ENCODE peak calls at places on chromosome 19, in seven cellular contexts. One of them, this sample, is unnamed.

GRCh38 chr19:6103217-6103644 is 7.1 kb downstream of the RFX2 start:
- DNase-seq in WERI-Rb-1: no peak
- DNase-seq in AG09319: peak; percentile 90
- DNase-seq in thoracic aorta: peak; percentile 84
- DNase-seq in epithelial cell of esophagus: peak; percentile 100
- DNase-seq in ascending aorta: peak; percentile 98
- DNase-seq in RWPE1: peak; percentile 90
- DNase-seq in this sample: no peak

GRCh38 chr19:58519355-58520256 is at the start of gene ZBTB45:
- DNase-seq in WERI-Rb-1: peak; percentile 94
- DNase-seq in AG09319: peak; percentile 89
- DNase-seq in thoracic aorta: peak; percentile 63
- DNase-seq in epithelial cell of esophagus: peak; percentile 97
- DNase-seq in RWPE1: peak; percentile 88
- DNase-seq in ascending aorta: peak; percentile 96
- DNase-seq in this sample: peak; percentile 95

GRCh38 chr19:19274146-19274545 is 1.0 kb upstream of the TM6SF2 start:
- DNase-seq in ascending aorta: no peak
- DNase-seq in AG09319: no peak
- DNase-seq in epithelial cell of esophagus: no peak
- DNase-seq in thoracic aorta: no peak
- DNase-seq in RWPE1: no peak
- DNase-seq in WERI-Rb-1: no peak
- DNase-seq in this sample: no peak

GRCh38 chr19:51903192-51903591 is 1.6 kb downstream of the ZNF649 start:
- DNase-seq in thoracic aorta: no peak
- DNase-seq in AG09319: no peak
- DNase-seq in ascending aorta: no peak
- DNase-seq in WERI-Rb-1: no peak
- DNase-seq in epithelial cell of esophagus: no peak
- DNase-seq in RWPE1: no peak
- DNase-seq in this sample: no peak

GRCh38 chr19:17296976-17297375 is 6.2 kb downstream of the ABHD8 start:
- DNase-seq in WERI-Rb-1: no peak
- DNase-seq in AG09319: no peak
- DNase-seq in epithelial cell of esophagus: peak; percentile 87
- DNase-seq in ascending aorta: no peak
- DNase-seq in thoracic aorta: no peak
- DNase-seq in RWPE1: no peak
- DNase-seq in this sample: no peak

GRCh38 chr19:28426902-28427232 is 786.1 kb downstream of the UQCRFS1 start:
- DNase-seq in AG09319: no peak
- DNase-seq in WERI-Rb-1: no peak
- DNase-seq in epithelial cell of esophagus: no peak
- DNase-seq in RWPE1: peak; percentile 28
- DNase-seq in thoracic aorta: no peak
- DNase-seq in ascending aorta: no peak
- DNase-seq in this sample: no peak

GRCh38 chr19:43664008-43664407 is 6.0 kb downstream of the PLAUR start:
- DNase-seq in WERI-Rb-1: no peak
- DNase-seq in AG09319: no peak
- DNase-seq in epithelial cell of esophagus: no peak
- DNase-seq in thoracic aorta: no peak
- DNase-seq in RWPE1: no peak
- DNase-seq in ascending aorta: no peak
- DNase-seq in this sample: no peak

GRCh38 chr19:1061987-1062386 is 5.0 kb upstream of the ARHGAP45 start:
- DNase-seq in RWPE1: no peak
- DNase-seq in epithelial cell of esophagus: no peak
- DNase-seq in WERI-Rb-1: no peak
- DNase-seq in ascending aorta: no peak
- DNase-seq in AG09319: no peak
- DNase-seq in thoracic aorta: no peak
- DNase-seq in this sample: no peak

GRCh38 chr19:18756896-18757295 is 34.2 kb downstream of the COMP start:
- DNase-seq in epithelial cell of esophagus: peak; percentile 93
- DNase-seq in RWPE1: peak; percentile 78
- DNase-seq in ascending aorta: no peak
- DNase-seq in WERI-Rb-1: no peak
- DNase-seq in thoracic aorta: no peak
- DNase-seq in AG09319: no peak
- DNase-seq in this sample: peak; percentile 15

GRCh38 chr19:46218160-46218559 is 11.4 kb upstream of the IGFL1 start:
- DNase-seq in thoracic aorta: no peak
- DNase-seq in epithelial cell of esophagus: peak; percentile 72
- DNase-seq in WERI-Rb-1: no peak
- DNase-seq in AG09319: no peak
- DNase-seq in RWPE1: no peak
- DNase-seq in ascending aorta: no peak
- DNase-seq in this sample: no peak

GRCh38 chr19:5585461-5586299 is 17.9 kb upstream of the TINCR start:
- DNase-seq in WERI-Rb-1: peak; percentile 51
- DNase-seq in AG09319: no peak
- DNase-seq in RWPE1: no peak
- DNase-seq in ascending aorta: no peak
- DNase-seq in epithelial cell of esophagus: peak; percentile 55
- DNase-seq in thoracic aorta: no peak
- DNase-seq in this sample: no peak

GRCh38 chr19:50300814-50301606 is 28.2 kb downstream of the KCNC3 start:
- DNase-seq in RWPE1: peak; percentile 79
- DNase-seq in epithelial cell of esophagus: peak; percentile 58
- DNase-seq in thoracic aorta: no peak
- DNase-seq in WERI-Rb-1: no peak
- DNase-seq in ascending aorta: no peak
- DNase-seq in AG09319: no peak
- DNase-seq in this sample: no peak

GRCh38 chr19:7605490-7606222 is 10.0 kb downstream of the CAMSAP3 start:
- DNase-seq in epithelial cell of esophagus: peak; percentile 34
- DNase-seq in AG09319: no peak
- DNase-seq in WERI-Rb-1: peak; percentile 60
- DNase-seq in ascending aorta: no peak
- DNase-seq in RWPE1: no peak
- DNase-seq in thoracic aorta: no peak
- DNase-seq in this sample: no peak

GRCh38 chr19:50427997-50428425 is 4.7 kb upstream of the MYBPC2 start:
- DNase-seq in epithelial cell of esophagus: peak; percentile 69
- DNase-seq in AG09319: peak; percentile 25
- DNase-seq in ascending aorta: peak; percentile 88
- DNase-seq in RWPE1: peak; percentile 17
- DNase-seq in WERI-Rb-1: no peak
- DNase-seq in thoracic aorta: no peak
- DNase-seq in this sample: no peak

GRCh38 chr19:45103200-45103624 is 10.2 kb downstream of the PPP1R37 start:
- DNase-seq in epithelial cell of esophagus: no peak
- DNase-seq in RWPE1: no peak
- DNase-seq in thoracic aorta: no peak
- DNase-seq in ascending aorta: no peak
- DNase-seq in WERI-Rb-1: no peak
- DNase-seq in AG09319: no peak
- DNase-seq in this sample: no peak

GRCh38 chr19:611506-611869 is 21.8 kb downstream of the HCN2 start:
- DNase-seq in WERI-Rb-1: peak; percentile 38
- DNase-seq in epithelial cell of esophagus: peak; percentile 79
- DNase-seq in thoracic aorta: no peak
- DNase-seq in AG09319: no peak
- DNase-seq in ascending aorta: no peak
- DNase-seq in RWPE1: peak; percentile 76
- DNase-seq in this sample: no peak

GRCh38 chr19:1837625-1838105 is 10.6 kb downstream of the REXO1 start:
- DNase-seq in RWPE1: peak; percentile 53
- DNase-seq in AG09319: no peak
- DNase-seq in ascending aorta: no peak
- DNase-seq in thoracic aorta: no peak
- DNase-seq in epithelial cell of esophagus: no peak
- DNase-seq in WERI-Rb-1: peak; percentile 79
- DNase-seq in this sample: peak; percentile 90

GRCh38 chr19:46202872-46203860 is 26.4 kb upstream of the IGFL1 start:
- DNase-seq in ascending aorta: no peak
- DNase-seq in epithelial cell of esophagus: no peak
- DNase-seq in RWPE1: no peak
- DNase-seq in AG09319: no peak
- DNase-seq in thoracic aorta: no peak
- DNase-seq in WERI-Rb-1: no peak
- DNase-seq in this sample: no peak

DNA sequence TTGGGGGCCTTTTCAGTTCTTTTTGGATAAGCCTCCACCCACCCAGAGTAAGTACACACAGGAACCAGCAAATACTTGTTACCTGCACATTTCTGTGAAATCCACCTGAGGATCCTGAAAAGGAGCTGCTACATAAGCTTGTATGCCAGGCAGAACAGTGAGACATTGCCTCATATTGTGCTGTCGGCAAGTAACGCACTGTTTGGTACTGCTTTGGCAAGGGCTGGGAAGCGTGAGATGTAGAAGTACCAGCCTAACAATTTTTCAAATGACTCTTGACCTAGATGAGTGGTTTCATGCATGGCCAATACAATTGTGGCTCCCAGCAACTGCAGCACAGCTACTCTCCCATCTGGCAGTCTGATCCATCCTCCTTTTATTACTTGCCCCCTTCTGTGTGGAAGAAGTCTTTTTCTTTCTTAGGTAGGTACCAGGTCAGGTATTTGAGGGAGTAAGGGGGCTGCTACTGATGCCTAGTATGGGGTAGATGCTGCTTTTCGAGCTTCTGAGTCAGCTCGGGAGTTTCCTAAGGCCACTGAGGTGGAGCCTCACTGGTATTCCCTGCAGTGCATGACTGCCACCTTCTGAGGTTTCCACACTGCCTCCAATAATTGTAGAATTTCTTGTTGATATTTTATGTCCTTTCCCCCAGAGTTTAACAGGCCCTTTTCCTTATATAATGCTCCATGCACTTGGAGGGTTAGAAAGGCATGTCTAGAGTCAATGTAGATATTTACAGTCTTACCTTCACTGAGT is 52.2 kb downstream of the ZNF737 start:
- DNase-seq in WERI-Rb-1: peak; percentile 11
- DNase-seq in AG09319: no peak
- DNase-seq in RWPE1: no peak
- DNase-seq in thoracic aorta: no peak
- DNase-seq in epithelial cell of esophagus: peak; percentile 2
- DNase-seq in ascending aorta: no peak
- DNase-seq in this sample: no peak
- TF ChIP-seq CTCF in WERI-Rb-1: peak; percentile 17
- TF ChIP-seq CTCF in AG09319: no peak
- TF ChIP-seq CTCF in RWPE1: no peak
- TF ChIP-seq CTCF in thoracic aorta: no peak
- TF ChIP-seq CTCF in epithelial cell of esophagus: no peak
- TF ChIP-seq CTCF in ascending aorta: no peak
- TF ChIP-seq CTCF in this sample: no peak

GRCh38 chr19:32750441-32751055 is 31.0 kb downstream of the TDRD12 start:
- DNase-seq in RWPE1: no peak
- DNase-seq in AG09319: no peak
- DNase-seq in WERI-Rb-1: no peak
- DNase-seq in thoracic aorta: no peak
- DNase-seq in ascending aorta: no peak
- DNase-seq in epithelial cell of esophagus: no peak
- DNase-seq in this sample: no peak

GRCh38 chr19:32751066-32751465 is 31.5 kb downstream of the TDRD12 start:
- DNase-seq in thoracic aorta: no peak
- DNase-seq in AG09319: no peak
- DNase-seq in ascending aorta: no peak
- DNase-seq in epithelial cell of esophagus: no peak
- DNase-seq in WERI-Rb-1: no peak
- DNase-seq in RWPE1: no peak
- DNase-seq in this sample: no peak

GRCh38 chr19:32749361-32749760 is 29.8 kb downstream of the TDRD12 start:
- DNase-seq in epithelial cell of esophagus: no peak
- DNase-seq in ascending aorta: no peak
- DNase-seq in RWPE1: no peak
- DNase-seq in AG09319: no peak
- DNase-seq in thoracic aorta: no peak
- DNase-seq in WERI-Rb-1: no peak
- DNase-seq in this sample: no peak

GRCh38 chr19:32748948-32749347 is 29.4 kb downstream of the TDRD12 start:
- DNase-seq in AG09319: no peak
- DNase-seq in ascending aorta: no peak
- DNase-seq in thoracic aorta: no peak
- DNase-seq in WERI-Rb-1: no peak
- DNase-seq in RWPE1: no peak
- DNase-seq in epithelial cell of esophagus: no peak
- DNase-seq in this sample: no peak

GRCh38 chr19:32748497-32748896 is 28.9 kb downstream of the TDRD12 start:
- DNase-seq in WERI-Rb-1: peak; percentile 43
- DNase-seq in epithelial cell of esophagus: peak; percentile 5
- DNase-seq in RWPE1: no peak
- DNase-seq in ascending aorta: no peak
- DNase-seq in thoracic aorta: no peak
- DNase-seq in AG09319: no peak
- DNase-seq in this sample: no peak
- TF ChIP-seq CTCF in WERI-Rb-1: peak; percentile 57
- TF ChIP-seq CTCF in epithelial cell of esophagus: peak; percentile 32
- TF ChIP-seq CTCF in RWPE1: no peak
- TF ChIP-seq CTCF in ascending aorta: no peak
- TF ChIP-seq CTCF in thoracic aorta: no peak
- TF ChIP-seq CTCF in AG09319: no peak
- TF ChIP-seq CTCF in this sample: no peak

DNA sequence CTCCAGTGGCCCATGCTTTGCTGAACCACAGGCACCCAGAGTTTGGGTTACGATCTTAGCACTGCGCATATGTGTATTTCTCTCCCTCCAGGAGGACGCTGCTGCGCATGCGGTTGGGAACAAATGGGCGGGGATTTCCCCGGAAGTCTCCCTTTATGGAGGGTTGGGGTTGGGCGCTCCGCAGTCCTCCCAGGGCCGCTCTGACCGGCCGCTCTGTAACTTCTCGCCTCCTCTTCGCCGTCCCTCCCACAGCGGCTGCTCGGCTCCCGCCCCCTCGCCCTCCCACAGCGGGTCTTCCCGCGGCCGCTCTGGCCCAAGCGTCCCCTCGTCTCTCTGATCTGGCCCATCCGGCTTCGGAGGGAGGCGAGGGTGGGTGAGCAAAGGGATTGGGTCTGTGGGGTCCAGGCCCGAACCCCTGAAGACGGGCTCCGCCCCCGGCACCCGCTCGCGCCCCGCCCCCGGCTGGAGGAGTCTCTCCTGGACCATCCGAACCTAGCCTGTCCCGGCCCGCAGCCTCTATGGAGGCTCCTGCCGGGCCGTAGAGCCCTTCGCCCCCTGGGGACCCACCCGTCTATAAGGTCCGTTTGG is at the start of gene MEGF8:
- DNase-seq in thoracic aorta: peak; percentile 91
- DNase-seq in epithelial cell of esophagus: peak; percentile 99
- DNase-seq in AG09319: peak; percentile 97
- DNase-seq in WERI-Rb-1: peak; percentile 99
- DNase-seq in RWPE1: peak; percentile 98
- DNase-seq in ascending aorta: peak; percentile 99
- DNase-seq in this sample: peak; percentile 98
- TF ChIP-seq CTCF in thoracic aorta: peak; percentile 8
- TF ChIP-seq CTCF in epithelial cell of esophagus: peak; percentile 91
- TF ChIP-seq CTCF in AG09319: peak; percentile 96
- TF ChIP-seq CTCF in WERI-Rb-1: peak; percentile 79
- TF ChIP-seq CTCF in RWPE1: peak; percentile 86
- TF ChIP-seq CTCF in ascending aorta: peak; percentile 81
- TF ChIP-seq CTCF in this sample: no peak

DNA sequence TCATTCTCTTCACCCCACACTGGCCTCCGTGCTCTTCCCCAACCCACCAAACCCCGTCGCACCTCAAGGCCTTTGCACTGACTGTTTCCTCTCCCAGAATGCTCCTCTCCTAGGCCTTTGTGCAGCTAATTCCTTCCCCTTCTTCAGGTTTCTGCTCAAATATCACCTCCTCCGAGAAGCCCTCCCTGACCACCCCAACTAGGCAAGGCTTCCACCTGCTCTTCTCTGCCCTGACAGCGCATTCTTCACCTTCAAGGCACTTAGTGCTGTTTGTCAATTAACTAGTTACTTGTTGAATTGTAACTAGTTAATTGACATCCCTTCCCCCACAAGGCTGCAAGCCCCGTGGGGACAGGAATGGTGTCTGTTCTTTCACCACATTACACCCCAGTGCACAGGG is 7.8 kb upstream of the NCCRP1 start:
- DNase-seq in thoracic aorta: no peak
- DNase-seq in AG09319: no peak
- DNase-seq in ascending aorta: no peak
- DNase-seq in WERI-Rb-1: no peak
- DNase-seq in epithelial cell of esophagus: no peak
- DNase-seq in RWPE1: no peak
- DNase-seq in this sample: no peak
- TF ChIP-seq CTCF in thoracic aorta: no peak
- TF ChIP-seq CTCF in AG09319: no peak
- TF ChIP-seq CTCF in ascending aorta: no peak
- TF ChIP-seq CTCF in WERI-Rb-1: no peak
- TF ChIP-seq CTCF in epithelial cell of esophagus: no peak
- TF ChIP-seq CTCF in RWPE1: no peak
- TF ChIP-seq CTCF in this sample: no peak

This sample was measured in glutamatergic neuron.